ENCODE peak calls at places on chromosomes 3 and 15, in ten cellular contexts. V is GM18507; S is SK-N-SH; N is SW 1271; W is NCI-H510A treated with DMSO at 0.1 percent for 48 hours; J is choroid plexus epithelial cell; Z is NCI-H1694 treated with DMSO at 0.1 percent for 48 hours; C is left lung; B is stimulated activated naive B cell treated with anti-CD40 and anti-IgM and Interleukin-4, amounts not matched to agents 10 μg/mL and 1 μg/mL and 100 μg/mL, for 72 hours; F is islet precursor cell. T is an unnamed sample.

GRCh38 chr3:112119686-112120484 is 13.2 kb downstream of the GCSAM start:
- DNase-seq in N (no peak), J (no peak), S (no peak), W (no peak), F (no peak), B (no peak), C (no peak), Z (no peak), V (no peak), T (no peak)

GRCh38 chr3:37174532-37175126 is at the start of gene LRRFIP2:
- DNase-seq in S (peak), V (no peak), C (no peak), W (no peak), F (no peak), B (no peak), J (peak), Z (no peak), N (peak), T (no peak)

GRCh38 chr15:66848116-66848515 is 146.1 kb downstream of the SMAD6 start:
- DNase-seq in C (no peak), F (peak), J (no peak), Z (no peak), S (no peak), V (no peak), W (no peak), N (no peak), B (no peak), T (no peak)

GRCh38 chr3:24674261-24674660 is 179.6 kb upstream of the THRB start:
- DNase-seq in N (no peak), J (peak), W (no peak), C (no peak), V (no peak), Z (no peak), B (no peak), F (no peak), S (no peak), T (no peak)

GRCh38 chr3:53485675-53486365 is 8.6 kb upstream of the CACNA1D start:
- DNase-seq in B (no peak), V (no peak), N (no peak), J (no peak), W (peak), F (no peak), S (no peak), Z (no peak), C (no peak), T (no peak)

GRCh38 chr15:51493892-51494291 is 128.7 kb downstream of the DMXL2 start:
- DNase-seq in S (no peak), J (peak), Z (no peak), V (no peak), F (no peak), C (no peak), N (no peak), W (no peak), B (no peak), T (no peak)

GRCh38 chr3:176296066-176296597 is 901.1 kb downstream of the TBL1XR1 start:
- DNase-seq in W (no peak), F (no peak), B (no peak), V (no peak), C (no peak), S (no peak), J (no peak), Z (no peak), N (no peak), T (no peak)

GRCh38 chr3:166243511-166243910 is 406.3 kb upstream of the BCHE start:
- DNase-seq in S (no peak), C (no peak), J (no peak), V (no peak), W (no peak), F (no peak), N (no peak), Z (peak), B (no peak), T (no peak)

GRCh38 chr3:22319446-22319845 is 568.4 kb upstream of the ZNF385D start:
- DNase-seq in J (peak), B (no peak), W (no peak), N (peak), Z (no peak), C (no peak), F (no peak), S (no peak), V (no peak), T (no peak)

GRCh38 chr15:55197719-55198118 is 978 bp upstream of the RSL24D1 start:
- DNase-seq in C (no peak), W (no peak), N (no peak), B (no peak), S (no peak), J (no peak), F (no peak), V (no peak), Z (no peak), T (no peak)

GRCh38 chr15:43194775-43195174 is 9.6 kb downstream of the CCNDBP1 start:
- DNase-seq in F (no peak), Z (no peak), S (no peak), B (no peak), N (no peak), J (no peak), V (no peak), C (no peak), W (no peak), T (no peak)

GRCh38 chr3:154904328-154904727 is 175.8 kb upstream of the MME start:
- DNase-seq in C (no peak), B (no peak), W (no peak), F (peak), S (peak), N (peak), V (no peak), J (peak), Z (no peak), T (no peak)

GRCh38 chr3:55749036-55749435 is 261.9 kb upstream of the WNT5A start:
- DNase-seq in B (no peak), V (no peak), W (no peak), S (no peak), Z (no peak), N (no peak), J (no peak), F (peak), C (no peak), T (no peak)

GRCh38 chr3:174336774-174337173 is 522.4 kb upstream of the NAALADL2 start:
- DNase-seq in Z (no peak), C (no peak), J (no peak), N (no peak), B (no peak), S (no peak), V (no peak), F (no peak), W (no peak), T (no peak)

GRCh38 chr3:112253301-112253971 is 40.6 kb downstream of the SLC9C1 start:
- DNase-seq in S (no peak), B (no peak), Z (no peak), N (no peak), W (no peak), F (no peak), J (no peak), C (no peak), V (no peak), T (no peak)

GRCh38 chr3:11328196-11328945 is 56.2 kb downstream of the ATG7 start:
- DNase-seq in B (no peak), C (no peak), Z (no peak), F (no peak), W (no peak), N (no peak), V (no peak), J (no peak), S (no peak), T (no peak)

GRCh38 chr3:190302209-190302885 is 19.9 kb downstream of the CLDN1 start:
- DNase-seq in Z (no peak), C (no peak), N (no peak), V (no peak), F (peak), W (no peak), S (no peak), B (no peak), J (peak), T (no peak)

GRCh38 chr3:120821426-120821825 is 78.9 kb downstream of the GTF2E1 start:
- DNase-seq in V (no peak), J (no peak), Z (no peak), F (no peak), B (no peak), S (no peak), C (no peak), N (no peak), W (no peak), T (no peak)

GRCh38 chr15:88624156-88624970 is 3.2 kb downstream of the AEN start:
- DNase-seq in W (no peak), Z (peak), V (no peak), N (no peak), C (no peak), S (peak), J (peak), B (peak), F (no peak), T (peak)

GRCh38 chr15:89898628-89899302 is 5.0 kb upstream of the AP3S2 start:
- DNase-seq in W (no peak), Z (no peak), S (peak), V (peak), C (no peak), J (peak), B (peak), F (peak), N (peak), T (peak)

GRCh38 chr15:77440378-77440999 is 19.8 kb downstream of the HMG20A start:
- DNase-seq in C (no peak), S (no peak), B (no peak), Z (no peak), F (no peak), W (no peak), N (peak), V (no peak), J (peak), T (no peak)